ENCODE peak calls at places on chromosome 7, in four cellular contexts. One of them, this sample, is unnamed.
A peak's percentile ranks its signal among the peaks of the same experiment; 100 is the strongest.

GRCh38 chr7:148772297-148773089 is 73.8 kb downstream of the CUL1 start:
- DNase-seq in non-pigmented ciliary epithelial cell: peak; percentile 87
- DNase-seq in fibroblast of lung: peak; percentile 94
- DNase-seq in HuH-7.5: no peak
- DNase-seq in this sample: peak; percentile 63

GRCh38 chr7:156929789-156930539 is 19.5 kb upstream of the NOM1 start:
- DNase-seq in non-pigmented ciliary epithelial cell: no peak
- DNase-seq in fibroblast of lung: no peak
- DNase-seq in HuH-7.5: no peak
- DNase-seq in this sample: no peak

GRCh38 chr7:157799076-157799685 is 462.4 kb downstream of the DNAJB6 start:
- DNase-seq in HuH-7.5: no peak
- DNase-seq in fibroblast of lung: no peak
- DNase-seq in non-pigmented ciliary epithelial cell: no peak
- DNase-seq in this sample: no peak

GRCh38 chr7:141262101-141262819 is 188.4 kb downstream of the TMEM178B start:
- DNase-seq in HuH-7.5: no peak
- DNase-seq in fibroblast of lung: no peak
- DNase-seq in non-pigmented ciliary epithelial cell: no peak
- DNase-seq in this sample: no peak

GRCh38 chr7:132577206-132578049 is 1.2 kb upstream of the PLXNA4 start:
- DNase-seq in non-pigmented ciliary epithelial cell: no peak
- DNase-seq in HuH-7.5: peak; percentile 65
- DNase-seq in fibroblast of lung: peak; percentile 82
- DNase-seq in this sample: peak; percentile 28

GRCh38 chr7:45221896-45222604 is 64.5 kb downstream of the RAMP3 start:
- DNase-seq in HuH-7.5: no peak
- DNase-seq in non-pigmented ciliary epithelial cell: no peak
- DNase-seq in fibroblast of lung: no peak
- DNase-seq in this sample: no peak

GRCh38 chr7:105682331-105683070 is 101.2 kb upstream of the EFCAB10 start:
- DNase-seq in fibroblast of lung: no peak
- DNase-seq in HuH-7.5: no peak
- DNase-seq in non-pigmented ciliary epithelial cell: no peak
- DNase-seq in this sample: no peak

GRCh38 chr7:23183279-23184012 is 1.6 kb downstream of the NUP42 start:
- DNase-seq in non-pigmented ciliary epithelial cell: no peak
- DNase-seq in HuH-7.5: no peak
- DNase-seq in fibroblast of lung: no peak
- DNase-seq in this sample: no peak

GRCh38 chr7:109003742-109004141 is 434.1 kb downstream of the DNAJB9 start:
- DNase-seq in HuH-7.5: no peak
- DNase-seq in non-pigmented ciliary epithelial cell: peak; percentile 18
- DNase-seq in fibroblast of lung: peak; percentile 79
- DNase-seq in this sample: no peak

GRCh38 chr7:2621061-2621828 is 10.5 kb upstream of the TTYH3 start:
- DNase-seq in fibroblast of lung: peak; percentile 73
- DNase-seq in non-pigmented ciliary epithelial cell: no peak
- DNase-seq in HuH-7.5: no peak
- DNase-seq in this sample: no peak

GRCh38 chr7:44383566-44383965 is 58.2 kb upstream of the CAMK2B start:
- DNase-seq in fibroblast of lung: peak; percentile 83
- DNase-seq in HuH-7.5: no peak
- DNase-seq in non-pigmented ciliary epithelial cell: peak; percentile 47
- DNase-seq in this sample: no peak

GRCh38 chr7:55309040-55309991 is 55.8 kb upstream of the LANCL2 start:
- DNase-seq in fibroblast of lung: peak; percentile 19
- DNase-seq in HuH-7.5: no peak
- DNase-seq in non-pigmented ciliary epithelial cell: no peak
- DNase-seq in this sample: no peak

GRCh38 chr7:30503273-30504212 is 1.1 kb downstream of the GGCT start:
- DNase-seq in fibroblast of lung: peak; percentile 2
- DNase-seq in HuH-7.5: no peak
- DNase-seq in non-pigmented ciliary epithelial cell: no peak
- DNase-seq in this sample: no peak

GRCh38 chr7:153440781-153441180 is 611.4 kb upstream of the DPP6 start:
- DNase-seq in fibroblast of lung: no peak
- DNase-seq in non-pigmented ciliary epithelial cell: no peak
- DNase-seq in HuH-7.5: no peak
- DNase-seq in this sample: no peak

GRCh38 chr7:17144313-17144712 is 154.1 kb upstream of the AHR start:
- DNase-seq in fibroblast of lung: peak; percentile 49
- DNase-seq in non-pigmented ciliary epithelial cell: no peak
- DNase-seq in HuH-7.5: no peak
- DNase-seq in this sample: peak; percentile 40

This sample was measured in A549.